ENCODE peak calls at places on chromosomes 2 and 18, in nine cellular contexts. S is right atrium auricular region, P is MM.1S, L is H1, O is K562, Q is GM23248, H is cardiac muscle cell, F is PC-3, J is neural progenitor cell. M is an unnamed sample.

GRCh38 chr18:61845212-61845611 is 47.6 kb downstream of the RNF152 start:
- DNase-seq in S (no peak), P (no peak), L (no peak), O (no peak), Q (no peak), H (no peak), F (no peak), J (no peak), M (peak; percentile 48)

GRCh38 chr2:59920961-59921360 is 632.5 kb downstream of the BCL11A start:
- DNase-seq in S (no peak), P (no peak), L (no peak), O (no peak), Q (no peak), H (no peak), F (no peak), J (no peak), M (no peak)

GRCh38 chr2:109175350-109175678 is 46.3 kb downstream of the SH3RF3 start:
- DNase-seq in S (no peak), P (peak; percentile 44), L (no peak), O (no peak), Q (no peak), H (no peak), F (peak; percentile 76), J (no peak), M (no peak)

GRCh38 chr2:88738271-88738670 is 46.8 kb downstream of the RPIA start:
- DNase-seq in S (no peak), P (no peak), L (no peak), O (no peak), Q (peak; percentile 39), H (peak; percentile 68), F (no peak), J (no peak), M (peak; percentile 13)

GRCh38 chr18:35508746-35509338 is 11.1 kb upstream of the INO80C start:
- DNase-seq in S (peak; percentile 18), P (no peak), L (peak; percentile 37), O (no peak), Q (no peak), H (no peak), F (no peak), J (peak; percentile 79), M (no peak)

GRCh38 chr2:80303006-80303741 is 1.4 kb downstream of the LRRTM1 start:
- DNase-seq in S (no peak), P (no peak), L (peak; percentile 68), O (no peak), Q (peak; percentile 5), H (no peak), F (no peak), J (peak; percentile 64), M (peak; percentile 8)

GRCh38 chr2:31725444-31725843 is 144.7 kb upstream of the SRD5A2 start:
- DNase-seq in S (no peak), P (no peak), L (no peak), O (no peak), Q (no peak), H (no peak), F (no peak), J (no peak), M (no peak)

GRCh38 chr2:45585267-45585861 is 25.7 kb downstream of the SRBD1 start:
- DNase-seq in S (no peak), P (peak; percentile 53), L (no peak), O (no peak), Q (peak; percentile 75), H (peak; percentile 73), F (peak; percentile 72), J (peak; percentile 12), M (peak; percentile 75)

GRCh38 chr2:165289069-165289468 is 49.9 kb downstream of the SCN2A start:
- DNase-seq in S (no peak), P (no peak), L (no peak), O (no peak), Q (no peak), H (no peak), F (no peak), J (no peak), M (no peak)

GRCh38 chr2:21026479-21027282 is 17.2 kb downstream of the APOB start:
- DNase-seq in S (no peak), P (no peak), L (no peak), O (no peak), Q (no peak), H (no peak), F (no peak), J (no peak), M (no peak)

GRCh38 chr2:120175000-120175581 is 48.1 kb downstream of the TMEM185B start:
- DNase-seq in S (no peak), P (peak; percentile 70), L (no peak), O (peak; percentile 66), Q (peak; percentile 76), H (peak; percentile 83), F (peak; percentile 84), J (peak; percentile 73), M (peak; percentile 51)

GRCh38 chr2:167712275-167712674 is 535.1 kb downstream of the STK39 start:
- DNase-seq in S (no peak), P (no peak), L (no peak), O (no peak), Q (no peak), H (no peak), F (no peak), J (no peak), M (no peak)

GRCh38 chr2:15642334-15643208 is 50.9 kb downstream of the DDX1 start:
- DNase-seq in S (peak; percentile 48), P (no peak), L (no peak), O (no peak), Q (no peak), H (peak; percentile 7), F (no peak), J (no peak), M (no peak)

GRCh38 chr18:44899832-44900231 is 219.1 kb downstream of the SETBP1 start:
- DNase-seq in S (no peak), P (no peak), L (no peak), O (no peak), Q (no peak), H (no peak), F (no peak), J (no peak), M (no peak)
- H3K4me1 ChIP-seq in S (no peaks in the 10 kb centered on the region), P (peaks cover 10% of the 10 kb centered on the region), L (no peaks in the 10 kb centered on the region), O (no peaks in the 10 kb centered on the region), Q (peaks cover 6% of the 10 kb centered on the region), H (no peaks in the 10 kb centered on the region), F (peaks cover 5% of the 10 kb centered on the region), J (peaks cover 28% of the 10 kb centered on the region), M (no peaks in the 10 kb centered on the region)

DNA sequence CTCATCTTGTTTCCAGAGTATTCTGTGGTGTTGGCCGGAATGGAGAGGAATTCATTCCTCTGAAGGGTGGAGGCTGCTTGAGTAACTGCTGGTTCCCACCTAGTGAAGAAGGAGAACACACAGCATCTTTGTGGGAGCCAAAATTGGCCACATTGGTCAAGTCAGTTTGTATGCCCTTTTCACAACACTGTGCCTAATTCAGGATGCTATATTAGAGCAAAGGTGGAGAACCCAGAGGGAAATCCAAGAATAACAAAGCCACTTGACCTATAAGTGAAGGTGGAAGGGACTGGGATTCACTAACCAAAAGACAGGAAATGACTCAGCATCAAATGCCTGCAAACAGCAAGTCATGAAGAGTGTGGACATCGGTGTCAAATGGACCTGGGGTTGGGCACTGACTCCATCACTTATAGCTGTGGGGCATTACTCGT is 27.3 kb upstream of the MLPH start:
- DNase-seq in S (no peak), P (no peak), L (no peak), O (no peak), Q (peak; percentile 91), H (peak; percentile 60), F (peak; percentile 74), J (no peak), M (peak; percentile 94)
- H3K27ac ChIP-seq in S (no peak overlapping the region), P (no peak overlapping the region), L (no peak overlapping the region), O (no peak overlapping the region), Q (peak overlapping the region; percentile 85), H (no peak overlapping the region), F (peak overlapping the region; percentile 72), J (no peak overlapping the region), M (peak overlapping the region; percentile 55)

GRCh38 chr18:45782662-45783061 is 42.8 kb upstream of the SIGLEC15 start:
- DNase-seq in S (no peak), P (no peak), L (no peak), O (no peak), Q (no peak), H (no peak), F (no peak), J (no peak), M (no peak)
- H3K36me3 ChIP-seq in S (no peaks in the 10 kb centered on the region), P (no peaks in the 10 kb centered on the region), L (no peaks in the 10 kb centered on the region), O (no peaks in the 10 kb centered on the region), Q (no peaks in the 10 kb centered on the region), H (no peaks in the 10 kb centered on the region), F (no peaks in the 10 kb centered on the region), J (no peaks in the 10 kb centered on the region), M (no peaks in the 10 kb centered on the region)

DNA sequence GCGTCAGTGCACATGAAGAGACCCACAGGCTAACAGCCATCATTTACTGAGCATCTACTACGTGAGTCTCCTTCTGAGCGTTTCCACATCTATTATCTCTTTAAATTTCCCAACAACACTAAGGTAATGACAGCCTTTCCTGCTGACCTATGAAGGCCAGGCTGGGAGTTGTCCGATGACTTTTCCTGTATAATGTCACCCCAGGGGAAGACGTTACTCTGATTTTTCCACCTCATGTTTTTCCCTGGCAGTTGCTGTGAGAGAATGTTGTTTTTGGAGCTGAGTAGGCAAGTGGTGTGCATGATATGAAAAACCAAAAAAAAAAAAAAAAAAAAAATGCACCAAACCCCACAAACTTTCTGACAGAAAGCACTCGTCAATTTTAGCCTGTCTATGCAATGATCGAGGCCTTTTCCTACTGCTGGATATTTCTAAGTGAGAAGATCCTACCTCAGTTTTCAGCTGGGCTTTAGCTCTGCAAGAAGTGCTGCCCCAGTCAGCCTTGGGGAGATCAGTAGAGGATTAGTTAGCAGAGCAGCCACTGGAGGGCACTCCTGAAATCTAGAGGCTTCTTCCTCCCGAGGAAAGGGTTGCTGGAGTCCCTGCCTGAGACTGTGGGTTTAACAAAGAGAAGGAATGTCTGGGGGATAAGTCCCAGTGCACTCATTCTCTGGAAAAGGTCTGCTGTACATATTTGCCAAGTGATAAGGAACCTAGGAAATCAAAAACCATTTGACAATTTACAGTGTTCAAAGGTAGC is 207.5 kb downstream of the SLC8A1 start:
- DNase-seq in S (peak; percentile 66), P (peak; percentile 45), L (peak; percentile 60), O (no peak), Q (peak; percentile 77), H (peak; percentile 79), F (peak; percentile 77), J (peak; percentile 84), M (peak; percentile 82)
- H3K4me1 ChIP-seq in S (no peaks in the 10 kb centered on the region), P (peaks cover 4% of the 10 kb centered on the region), L (no peaks in the 10 kb centered on the region), O (no peaks in the 10 kb centered on the region), Q (peaks cover 34% of the 10 kb centered on the region), H (peaks cover 32% of the 10 kb centered on the region), F (no peaks in the 10 kb centered on the region), J (peaks cover 13% of the 10 kb centered on the region), M (peaks cover 17% of the 10 kb centered on the region)

GRCh38 chr18:78241535-78242306 is 737.9 kb upstream of the SALL3 start:
- DNase-seq in S (no peak), P (no peak), L (no peak), O (no peak), Q (no peak), H (no peak), F (no peak), J (peak; percentile 74), M (no peak)
- H3K27ac ChIP-seq in S (no peak overlapping the region), P (no peak overlapping the region), L (no peak overlapping the region), O (no peak overlapping the region), Q (no peak overlapping the region), H (no peak overlapping the region), F (no peak overlapping the region), J (no peak overlapping the region), M (no peak overlapping the region)